ENCODE peak calls at places on chromosome 3, in seven cellular contexts. Q is Peyer's patch; Y is type B pancreatic cell; E is CD4-positive, alpha-beta T cell; R is heart left ventricle; H is B cell; P is cardiac fibroblast. B is an unnamed sample.

GRCh38 chr3:55127565-55127964 is 199.7 kb upstream of the LRTM1 start:
- DNase-seq in Q (no peak), R (no peak), H (no peak), Y (no peak), P (no peak), E (no peak), B (no peak)

GRCh38 chr3:82157952-82158351 is 396.5 kb upstream of the GBE1 start:
- DNase-seq in Y (no peak), P (peak), R (no peak), H (no peak), Q (no peak), E (no peak), B (no peak)

GRCh38 chr3:22907796-22908195 is 295.3 kb upstream of the UBE2E2 start:
- DNase-seq in P (no peak), Y (no peak), Q (no peak), R (no peak), E (no peak), H (no peak), B (no peak)

GRCh38 chr3:111828506-111828905 is 30.6 kb upstream of the PHLDB2 start:
- DNase-seq in Y (no peak), E (no peak), H (no peak), R (no peak), P (no peak), Q (no peak), B (no peak)

GRCh38 chr3:32097768-32098167 is 8.7 kb upstream of the GPD1L start:
- DNase-seq in P (no peak), Q (no peak), R (no peak), H (no peak), Y (no peak), E (no peak), B (peak)

GRCh38 chr3:20254268-20255117 is 68.5 kb upstream of the SGO1 start:
- DNase-seq in R (no peak), Q (no peak), H (no peak), E (no peak), P (no peak), Y (no peak), B (no peak)

GRCh38 chr3:56154297-56154696 is 314.0 kb downstream of the ERC2 start:
- DNase-seq in P (no peak), R (no peak), Q (no peak), E (no peak), Y (no peak), H (no peak), B (no peak)

GRCh38 chr3:13507247-13507790 is 27.2 kb downstream of the HDAC11 start:
- DNase-seq in H (no peak), R (no peak), P (no peak), Y (no peak), Q (no peak), E (no peak), B (no peak)

GRCh38 chr3:123656691-123657090 is 71.8 kb upstream of the HACD2 start:
- DNase-seq in E (no peak), R (no peak), Q (no peak), P (no peak), Y (no peak), H (no peak), B (no peak)

GRCh38 chr3:16993227-16993626 is 108.5 kb downstream of the PLCL2 start:
- DNase-seq in P (peak), R (no peak), Y (no peak), Q (no peak), H (no peak), E (no peak), B (no peak)

GRCh38 chr3:51982352-51982837 is 940 bp upstream of the ACY1 start:
- DNase-seq in E (no peak), R (no peak), H (peak), Q (peak), P (peak), Y (no peak), B (peak)

GRCh38 chr3:8762607-8763377 is 6.6 kb downstream of the OXTR start:
- DNase-seq in Q (no peak), R (no peak), P (no peak), H (no peak), Y (no peak), E (no peak), B (no peak)

GRCh38 chr3:16322189-16322588 is 57.2 kb downstream of the OXNAD1 start:
- DNase-seq in H (no peak), P (no peak), Y (no peak), R (no peak), Q (no peak), E (no peak), B (no peak)

GRCh38 chr3:128390867-128391266 is 75.8 kb downstream of the DNAJB8 start:
- DNase-seq in Q (no peak), R (no peak), P (no peak), E (no peak), Y (no peak), H (no peak), B (no peak)

GRCh38 chr3:7565574-7565973 is 704.7 kb downstream of the GRM7 start:
- DNase-seq in Y (no peak), E (no peak), R (no peak), P (peak), H (no peak), Q (no peak), B (no peak)

GRCh38 chr3:139111392-139112229 is 66.9 kb upstream of the PRR23C start:
- DNase-seq in Y (peak), E (peak), P (peak), H (peak), R (peak), Q (peak), B (peak)

GRCh38 chr3:126036056-126036549 is 47.8 kb downstream of the SLC41A3 start:
- DNase-seq in R (no peak), P (no peak), E (no peak), Q (no peak), Y (peak), H (no peak), B (no peak)

GRCh38 chr3:44961888-44962287 is 14.1 kb downstream of the ZDHHC3 start:
- DNase-seq in E (no peak), H (no peak), Q (no peak), P (no peak), R (no peak), Y (no peak), B (no peak)

GRCh38 chr3:34957707-34958106 is 681.6 kb upstream of the ARPP21 start:
- DNase-seq in Q (no peak), R (no peak), Y (no peak), H (no peak), P (peak), E (no peak), B (no peak)

GRCh38 chr3:187737401-187738088 is 7.7 kb downstream of the BCL6 start:
- DNase-seq in Q (peak), H (peak), E (peak), Y (no peak), P (peak), R (peak), B (no peak)

GRCh38 chr3:159764211-159765024 is 224.2 kb upstream of the IL12A start:
- DNase-seq in R (peak), E (no peak), P (peak), Q (peak), H (peak), Y (no peak), B (peak)

GRCh38 chr3:119294402-119294888 is 262 bp downstream of the ARHGAP31 start:
- DNase-seq in Q (peak), Y (no peak), P (no peak), H (peak), E (peak), R (peak), B (peak)

GRCh38 chr3:58383904-58384303 is 49.7 kb downstream of the PDHB start:
- DNase-seq in E (no peak), Q (no peak), H (no peak), P (peak), R (no peak), Y (no peak), B (no peak)

GRCh38 chr3:114205541-114205940 is 26.7 kb upstream of the DRD3 start:
- DNase-seq in Y (no peak), Q (no peak), E (no peak), R (no peak), P (no peak), H (no peak), B (no peak)

GRCh38 chr3:52002768-52003167 is 7.1 kb upstream of the RPL29 start:
- DNase-seq in R (no peak), E (no peak), Q (no peak), P (no peak), H (no peak), Y (no peak), B (no peak)

GRCh38 chr3:185498503-185499396 is at the start of gene TMEM41A:
- DNase-seq in H (peak), R (peak), E (peak), P (peak), Y (peak), Q (peak), B (peak)
- TF ChIP-seq CTCF in H (no peak), R (no peak), E (no peak), P (no peak), Y (no peak), Q (no peak), B (no peak)

DNA sequence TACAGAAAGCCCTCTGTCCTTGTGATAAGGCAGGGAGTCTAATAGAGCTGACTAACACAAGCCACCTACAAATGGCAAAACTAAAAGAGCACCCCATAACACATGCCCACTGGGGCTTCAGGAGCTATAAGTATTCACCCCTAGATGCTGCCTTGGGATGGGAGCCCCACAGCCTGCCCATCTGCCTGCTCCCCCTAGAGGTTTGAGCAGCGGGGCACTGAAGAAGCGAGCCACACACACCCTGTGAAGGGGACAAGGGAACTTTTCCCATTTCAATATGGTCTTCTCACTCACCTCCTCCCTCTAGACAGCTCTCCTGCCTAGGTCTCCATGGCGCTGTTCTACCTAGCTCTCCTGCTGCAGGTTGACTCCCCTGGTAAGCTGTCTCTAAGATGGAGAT is 261.0 kb downstream of the SHQ1 start:
- DNase-seq in R (no peak), Q (no peak), E (no peak), Y (no peak), H (no peak), P (no peak), B (no peak)
- TF ChIP-seq CTCF in R (no peak), Q (no peak), E (no peak), Y (no peak), H (no peak), P (no peak), B (peak)

GRCh38 chr3:190225186-190225692 is 97.0 kb downstream of the CLDN1 start:
- DNase-seq in P (peak), H (no peak), Q (no peak), Y (no peak), R (no peak), E (no peak), B (no peak)
- TF ChIP-seq CTCF in P (peak), H (peak), Q (peak), Y (peak), R (peak), E (peak), B (peak)

GRCh38 chr3:69386535-69387385 is 872 bp upstream of the FRMD4B start:
- DNase-seq in Y (no peak), E (no peak), Q (no peak), H (no peak), P (no peak), R (no peak), B (peak)
- TF ChIP-seq CTCF in Y (peak), E (no peak), Q (no peak), H (no peak), P (no peak), R (no peak), B (no peak)

DNA sequence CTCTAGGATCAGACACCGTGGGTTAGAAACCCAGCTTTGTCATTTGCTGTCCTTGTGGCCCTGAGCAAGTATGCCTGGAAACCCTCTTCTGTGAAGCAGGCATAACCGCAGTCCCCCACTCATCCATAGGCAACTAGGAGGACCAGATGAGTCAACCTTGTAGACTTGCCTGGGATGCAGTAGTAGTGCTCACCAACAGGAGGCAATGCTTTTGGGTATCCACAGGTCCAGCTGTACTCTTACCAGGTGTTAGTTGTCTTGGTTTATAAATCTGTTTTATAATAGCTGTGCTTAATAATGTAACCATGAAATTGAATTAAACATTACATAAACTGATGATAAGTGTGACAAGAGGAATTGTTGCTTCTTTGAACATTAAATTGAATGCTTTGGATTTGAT is 389.3 kb downstream of the IL20RB start:
- DNase-seq in P (no peak), R (no peak), Q (no peak), Y (no peak), H (no peak), E (no peak), B (no peak)
- TF ChIP-seq CTCF in P (no peak), R (no peak), Q (no peak), Y (peak), H (no peak), E (no peak), B (peak)

B was measured in GM13977.